ENCODE peak calls at places on chromosome 22, in seven cellular contexts. P is sigmoid colon; H is CD8-positive, alpha-beta T cell; K is bronchial epithelial cell; Z is testis; Q is cardiac muscle cell; E is LNCaP clone FGC. S is an unnamed sample.

GRCh38 chr22:39959640-39960447 is at the start of gene TMA7B:
- DNase-seq in P (no peak), H (no peak), K (peak), Z (peak), Q (peak), E (no peak), S (peak)

GRCh38 chr22:41504397-41504796 is 35.5 kb downstream of the ACO2 start:
- DNase-seq in P (no peak), H (no peak), K (no peak), Z (no peak), Q (peak), E (no peak), S (no peak)

GRCh38 chr22:47030881-47031627 is 268.6 kb downstream of the TBC1D22A start:
- DNase-seq in P (peak), H (no peak), K (no peak), Z (peak), Q (no peak), E (no peak), S (peak)

GRCh38 chr22:23383491-23384450 is 196.3 kb downstream of the IGLL1 start:
- DNase-seq in P (no peak), H (no peak), K (no peak), Z (peak), Q (peak), E (no peak), S (no peak)

GRCh38 chr22:40289991-40290459 is 56.3 kb upstream of the ADSL start:
- DNase-seq in P (no peak), H (peak), K (no peak), Z (no peak), Q (no peak), E (no peak), S (no peak)

GRCh38 chr22:47187558-47187957 is 425.1 kb downstream of the TBC1D22A start:
- DNase-seq in P (no peak), H (no peak), K (no peak), Z (no peak), Q (no peak), E (no peak), S (no peak)

GRCh38 chr22:46060292-46061123 is 83.5 kb upstream of the WNT7B start:
- DNase-seq in P (peak), H (no peak), K (no peak), Z (peak), Q (no peak), E (no peak), S (no peak)

GRCh38 chr22:43435851-43436535 is 24.2 kb downstream of the MPPED1 start:
- DNase-seq in P (no peak), H (no peak), K (no peak), Z (no peak), Q (no peak), E (peak), S (peak)

GRCh38 chr22:31093956-31094622 is 13.0 kb downstream of the SMTN start:
- DNase-seq in P (peak), H (no peak), K (no peak), Z (no peak), Q (no peak), E (no peak), S (no peak)

GRCh38 chr22:46351767-46352166 is 16.3 kb downstream of the TRMU start:
- DNase-seq in P (no peak), H (no peak), K (no peak), Z (no peak), Q (no peak), E (no peak), S (no peak)

GRCh38 chr22:17569971-17570511 is 6.7 kb downstream of the SLC25A18 start:
- DNase-seq in P (peak), H (no peak), K (no peak), Z (peak), Q (peak), E (no peak), S (peak)

GRCh38 chr22:35561796-35562526 is 21.3 kb downstream of the RASD2 start:
- DNase-seq in P (no peak), H (no peak), K (peak), Z (no peak), Q (peak), E (no peak), S (peak)

GRCh38 chr22:24952837-24953293 is 349 bp downstream of the KIAA1671 start:
- DNase-seq in P (peak), H (no peak), K (peak), Z (peak), Q (peak), E (peak), S (peak)

GRCh38 chr22:30868663-30869385 is 99.8 kb downstream of the MORC2 start:
- DNase-seq in P (peak), H (no peak), K (no peak), Z (no peak), Q (no peak), E (no peak), S (peak)

GRCh38 chr22:24503137-24503850 is 8.2 kb downstream of the UPB1 start:
- DNase-seq in P (no peak), H (peak), K (peak), Z (peak), Q (peak), E (no peak), S (peak)

GRCh38 chr22:22410121-22410520 is 98.4 kb downstream of the ZNF280B start:
- DNase-seq in P (no peak), H (no peak), K (no peak), Z (peak), Q (peak), E (no peak), S (no peak)

GRCh38 chr22:40046126-40046525 is 51.4 kb downstream of the FAM83F start:
- DNase-seq in P (no peak), H (no peak), K (no peak), Z (no peak), Q (no peak), E (no peak), S (no peak)

GRCh38 chr22:32661296-32661695 is 140.2 kb upstream of the TIMP3 start:
- DNase-seq in P (peak), H (no peak), K (peak), Z (no peak), Q (peak), E (no peak), S (peak)
- H3K4me3 ChIP-seq in P (no peak), H (no peak), K (no peak), Z (no peak), Q (no peak), E (no peak), S (no peak)

GRCh38 chr22:29629382-29630179 is 26.1 kb downstream of the NF2 start:
- DNase-seq in P (no peak), H (no peak), K (no peak), Z (no peak), Q (no peak), E (no peak), S (no peak)
- H3K4me3 ChIP-seq in P (no peak), H (no peak), K (no peak), Z (no peak), Q (no peak), E (no peak), S (no peak)

GRCh38 chr22:20128902-20129746 is 2.5 kb upstream of the ZDHHC8 start:
- DNase-seq in P (no peak), H (no peak), K (peak), Z (peak), Q (peak), E (no peak), S (peak)

GRCh38 chr22:20129747-20130014 is 1.9 kb upstream of the ZDHHC8 start:
- DNase-seq in P (no peak), H (no peak), K (no peak), Z (no peak), Q (no peak), E (no peak), S (no peak)

GRCh38 chr22:20130739-20131592 is 638 bp upstream of the ZDHHC8 start:
- DNase-seq in P (peak), H (peak), K (peak), Z (peak), Q (peak), E (no peak), S (peak)

GRCh38 chr22:20131593-20131855 is at the start of gene ZDHHC8:
- DNase-seq in P (no peak), H (no peak), K (no peak), Z (no peak), Q (peak), E (no peak), S (no peak)

GRCh38 chr22:20130319-20130718 is 1.3 kb upstream of the ZDHHC8 start:
- DNase-seq in P (no peak), H (no peak), K (peak), Z (no peak), Q (no peak), E (no peak), S (no peak)
- H3K4me3 ChIP-seq in P (peak), H (no peak), K (no peak), Z (no peak), Q (no peak), E (no peak), S (no peak)

GRCh38 chr22:44669725-44670027 is 32.3 kb upstream of the PRR5 start:
- DNase-seq in P (no peak), H (no peak), K (no peak), Z (no peak), Q (peak), E (no peak), S (no peak)
- H3K4me3 ChIP-seq in P (peak), H (no peak), K (no peak), Z (no peak), Q (no peak), E (peak), S (no peak)

GRCh38 chr22:48577014-48577690 is 1250.5 kb downstream of the BRD1 start:
- DNase-seq in P (no peak), H (no peak), K (no peak), Z (no peak), Q (no peak), E (no peak), S (no peak)
- H3K4me3 ChIP-seq in P (peak), H (no peak), K (no peak), Z (peak), Q (no peak), E (no peak), S (no peak)

DNA sequence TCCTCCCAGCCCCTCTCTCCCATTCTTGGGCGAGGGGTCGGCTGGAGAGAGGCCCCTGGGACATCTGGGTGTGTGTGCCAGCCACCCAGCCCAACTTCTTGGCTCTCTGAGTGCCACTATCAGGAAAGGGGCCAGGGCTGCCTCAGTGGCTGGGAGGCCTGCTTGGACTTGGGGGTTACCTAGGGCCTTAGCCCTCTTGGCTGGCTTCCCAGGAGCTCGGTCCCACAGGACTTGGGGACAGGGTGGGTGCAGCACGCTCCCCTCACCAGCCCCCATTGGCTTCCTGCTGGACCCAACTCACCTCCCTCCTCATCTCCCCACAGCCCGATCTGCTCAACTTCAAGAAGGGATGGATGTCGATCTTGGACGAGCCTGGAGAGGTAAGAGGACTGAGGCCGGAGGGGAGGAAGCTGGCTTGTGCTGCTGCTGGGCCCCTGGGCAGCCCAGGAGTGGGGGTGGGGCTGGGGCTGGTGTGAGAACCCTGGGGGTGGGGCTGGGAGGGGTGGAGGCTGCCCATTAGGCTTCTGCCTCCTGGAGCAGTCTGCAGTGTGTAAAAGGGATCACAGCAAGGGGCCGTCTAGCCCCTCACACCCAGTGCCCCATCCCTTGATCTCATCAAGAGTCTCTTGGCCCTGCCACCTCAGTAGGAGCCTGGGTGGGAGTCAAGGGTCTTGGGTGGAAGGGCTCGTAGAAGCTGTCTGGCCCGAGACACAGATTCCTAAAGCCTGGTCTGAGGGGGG is 54.8 kb downstream of the TRIOBP start:
- DNase-seq in P (no peak), H (no peak), K (no peak), Z (no peak), Q (no peak), E (no peak), S (peak)
- H3K4me3 ChIP-seq in P (no peak), H (no peak), K (no peak), Z (no peak), Q (no peak), E (no peak), S (no peak)

S was measured in MG63.